ENCODE peak calls at places on chromosome 21, in ten cellular contexts. E, U, O, S, C, N, P, B, M and I are unnamed samples.

GRCh38 chr21:27741736-27742135 is 774.8 kb upstream of the ADAMTS5 start:
- DNase-seq in S (no peak), P (no peak), M (no peak), C (no peak), N (no peak), E (no peak), U (no peak), O (peak), B (no peak), I (no peak)

GRCh38 chr21:35469446-35469845 is 420.3 kb upstream of the RUNX1 start:
- DNase-seq in P (no peak), S (no peak), M (no peak), U (no peak), O (peak), C (no peak), B (no peak), E (no peak), N (no peak), I (no peak)

GRCh38 chr21:42670884-42671283 is 17.5 kb downstream of the PDE9A start:
- DNase-seq in E (no peak), B (no peak), M (no peak), N (no peak), P (no peak), S (no peak), O (no peak), U (no peak), C (no peak), I (no peak)

GRCh38 chr21:24895885-24896734 is 711.2 kb downstream of the MRPL39 start:
- DNase-seq in C (no peak), O (peak), S (no peak), P (peak), N (no peak), U (no peak), M (no peak), E (no peak), B (no peak), I (no peak)

GRCh38 chr21:36738489-36739126 is 39.7 kb downstream of the SIM2 start:
- DNase-seq in B (no peak), U (no peak), E (no peak), C (no peak), S (no peak), O (no peak), N (no peak), M (no peak), P (no peak), I (no peak)

GRCh38 chr21:38645282-38645681 is 147.0 kb upstream of the ERG start:
- DNase-seq in N (peak), B (no peak), M (no peak), U (no peak), E (peak), P (no peak), O (peak), C (no peak), S (no peak), I (no peak)

GRCh38 chr21:43712268-43712942 is 6.5 kb upstream of the PDXK start:
- DNase-seq in O (peak), P (peak), S (no peak), E (no peak), U (peak), B (no peak), C (no peak), N (no peak), M (peak), I (no peak)

GRCh38 chr21:32096411-32096810 is 182.4 kb downstream of the MIS18A start:
- DNase-seq in B (no peak), O (peak), N (no peak), U (no peak), M (no peak), P (peak), C (no peak), S (no peak), E (no peak), I (no peak)

GRCh38 chr21:40176732-40177131 is 309.5 kb downstream of the PCP4 start:
- DNase-seq in U (no peak), P (peak), C (no peak), N (no peak), O (no peak), S (no peak), B (no peak), M (no peak), E (no peak), I (no peak)

GRCh38 chr21:36734367-36735200 is 35.7 kb downstream of the SIM2 start:
- DNase-seq in P (no peak), N (no peak), M (no peak), E (no peak), C (no peak), B (no peak), U (no peak), O (no peak), S (no peak), I (no peak)

GRCh38 chr21:26686278-26686677 is 113.2 kb upstream of the CYYR1 start:
- DNase-seq in M (no peak), N (no peak), U (no peak), C (no peak), B (peak), P (peak), S (no peak), O (peak), E (no peak), I (no peak)

GRCh38 chr21:34922487-34922886 is 126.6 kb downstream of the RUNX1 start:
- DNase-seq in C (no peak), M (no peak), N (no peak), B (no peak), S (no peak), U (no peak), O (no peak), E (no peak), P (no peak), I (no peak)

GRCh38 chr21:42548687-42549406 is 35.2 kb downstream of the SLC37A1 start:
- DNase-seq in N (no peak), O (no peak), E (no peak), M (no peak), U (peak), P (no peak), C (no peak), S (no peak), B (no peak), I (no peak)

GRCh38 chr21:46000182-46000730 is 18.7 kb downstream of the COL6A1 start:
- DNase-seq in C (no peak), E (no peak), S (no peak), U (no peak), M (peak), N (no peak), B (no peak), O (no peak), P (no peak), I (no peak)

GRCh38 chr21:40160911-40161310 is 293.7 kb downstream of the PCP4 start:
- DNase-seq in M (no peak), E (no peak), B (no peak), O (no peak), S (no peak), U (no peak), N (no peak), P (no peak), C (no peak), I (no peak)

GRCh38 chr21:39208624-39209333 is 25.5 kb upstream of the PSMG1 start:
- DNase-seq in N (no peak), M (peak), S (no peak), P (no peak), O (peak), U (no peak), C (no peak), E (no peak), B (no peak), I (no peak)

GRCh38 chr21:31030367-31031106 is 7.7 kb downstream of the KRTAP19-8 start:
- DNase-seq in U (no peak), B (no peak), N (no peak), S (no peak), M (no peak), P (no peak), E (no peak), O (no peak), C (no peak), I (no peak)

GRCh38 chr21:25577765-25578069 is 29.6 kb downstream of the MRPL39 start:
- DNase-seq in P (no peak), B (no peak), N (no peak), C (no peak), M (no peak), E (no peak), S (no peak), O (no peak), U (no peak), I (no peak)

GRCh38 chr21:15729346-15729673 is 472 bp upstream of the USP25 start:
- DNase-seq in M (no peak), C (no peak), B (no peak), O (peak), U (no peak), E (no peak), S (no peak), P (no peak), N (no peak), I (no peak)

GRCh38 chr21:37452222-37452621 is 85.6 kb downstream of the DYRK1A start:
- DNase-seq in U (no peak), O (peak), M (no peak), C (no peak), P (no peak), N (peak), E (no peak), B (no peak), S (no peak), I (no peak)

GRCh38 chr21:42063578-42064521 is 7.3 kb upstream of the UMODL1 start:
- DNase-seq in B (peak), M (peak), E (peak), N (no peak), O (no peak), S (peak), P (no peak), C (no peak), U (no peak), I (no peak)

GRCh38 chr21:43201491-43201890 is 32.7 kb downstream of the CRYAA start:
- DNase-seq in S (no peak), N (no peak), B (no peak), C (no peak), M (no peak), P (no peak), U (no peak), E (no peak), O (no peak), I (no peak)

GRCh38 chr21:26874347-26874746 is 29.1 kb upstream of the ADAMTS1 start:
- DNase-seq in S (no peak), U (no peak), O (no peak), N (no peak), E (no peak), M (no peak), C (no peak), B (no peak), P (no peak), I (no peak)

GRCh38 chr21:32463367-32463766 is 50.9 kb downstream of the EVA1C start:
- DNase-seq in S (no peak), U (no peak), O (peak), E (no peak), C (no peak), M (no peak), N (no peak), B (no peak), P (no peak), I (no peak)

GRCh38 chr21:45033791-45034555 is 40.4 kb upstream of the ADARB1 start:
- DNase-seq in P (no peak), N (no peak), E (peak), S (no peak), U (peak), C (no peak), M (no peak), O (peak), B (no peak), I (no peak)

GRCh38 chr21:43375006-43375826 is 51.7 kb downstream of the SIK1 start:
- DNase-seq in N (no peak), P (no peak), S (no peak), U (no peak), B (no peak), E (no peak), C (no peak), O (no peak), M (no peak), I (no peak)

GRCh38 chr21:37496972-37497371 is 130.4 kb downstream of the DYRK1A start:
- DNase-seq in S (no peak), E (no peak), U (no peak), C (no peak), N (no peak), M (no peak), B (no peak), O (peak), P (no peak), I (no peak)

GRCh38 chr21:28230559-28230958 is 762.1 kb downstream of the LTN1 start:
- DNase-seq in B (no peak), M (no peak), N (no peak), P (no peak), U (no peak), S (no peak), C (no peak), E (no peak), O (peak), I (peak)

GRCh38 chr21:42983102-42983501 is 8.7 kb downstream of the PKNOX1 start:
- DNase-seq in U (no peak), S (no peak), N (no peak), M (no peak), C (no peak), B (no peak), O (no peak), E (no peak), P (no peak), I (no peak)